ENCODE peak calls at places on chromosomes 7 and 10, in nine cellular contexts. Q, E, B, K, R, X, O, D and I are unnamed samples.

GRCh38 chr7:114889646-114890285 is 32.1 kb upstream of the MDFIC start:
- DNase-seq in Q (no peak), E (no peak), B (no peak), K (peak; percentile 94), R (peak; percentile 99), X (peak; percentile 99), O (no peak), D (no peak), I (no peak)

GRCh38 chr7:2758673-2759603 is 70.9 kb downstream of the AMZ1 start:
- DNase-seq in Q (no peak), E (no peak), B (no peak), K (no peak), R (no peak), X (no peak), O (no peak), D (no peak), I (no peak)

GRCh38 chr7:138727336-138728099 is 26.4 kb upstream of the SVOPL start:
- DNase-seq in Q (no peak), E (no peak), B (no peak), K (no peak), R (no peak), X (no peak), O (peak; percentile 23), D (no peak), I (no peak)

GRCh38 chr10:103759100-103759781 is 96.1 kb downstream of the SH3PXD2A start:
- DNase-seq in Q (no peak), E (peak; percentile 84), B (peak; percentile 85), K (peak; percentile 68), R (peak; percentile 87), X (no peak), O (no peak), D (peak; percentile 43), I (no peak)

GRCh38 chr10:124946945-124947344 is 5.0 kb downstream of the ZRANB1 start:
- DNase-seq in Q (no peak), E (no peak), B (no peak), K (no peak), R (peak; percentile 7), X (no peak), O (no peak), D (no peak), I (no peak)

GRCh38 chr10:73537288-73537687 is 41.5 kb upstream of the PPP3CB start:
- DNase-seq in Q (no peak), E (no peak), B (no peak), K (no peak), R (peak; percentile 15), X (no peak), O (no peak), D (no peak), I (no peak)

GRCh38 chr10:93656155-93656554 is 43.8 kb downstream of the PDE6C start:
- DNase-seq in Q (no peak), E (no peak), B (no peak), K (no peak), R (no peak), X (peak; percentile 6), O (no peak), D (no peak), I (no peak)

GRCh38 chr7:130938661-130939060 is 204.7 kb upstream of the KLF14 start:
- DNase-seq in Q (no peak), E (no peak), B (no peak), K (no peak), R (peak; percentile 61), X (no peak), O (no peak), D (no peak), I (no peak)

GRCh38 chr10:114343623-114344306 is 60.5 kb downstream of the AFAP1L2 start:
- DNase-seq in Q (no peak), E (no peak), B (no peak), K (no peak), R (peak; percentile 36), X (no peak), O (no peak), D (no peak), I (no peak)

GRCh38 chr7:150954201-150954985 is 23.7 kb downstream of the KCNH2 start:
- DNase-seq in Q (no peak), E (no peak), B (no peak), K (no peak), R (no peak), X (no peak), O (no peak), D (no peak), I (no peak)

GRCh38 chr7:150956395-150957118 is 21.6 kb downstream of the KCNH2 start:
- DNase-seq in Q (no peak), E (no peak), B (no peak), K (no peak), R (no peak), X (no peak), O (no peak), D (no peak), I (no peak)

GRCh38 chr7:150953061-150953997 is 24.8 kb downstream of the KCNH2 start:
- DNase-seq in Q (no peak), E (no peak), B (no peak), K (no peak), R (no peak), X (no peak), O (no peak), D (no peak), I (no peak)

GRCh38 chr7:150955519-150956394 is 22.4 kb downstream of the KCNH2 start:
- DNase-seq in Q (peak; percentile 81), E (peak; percentile 58), B (peak; percentile 51), K (no peak), R (peak; percentile 56), X (no peak), O (no peak), D (no peak), I (no peak)

DNA sequence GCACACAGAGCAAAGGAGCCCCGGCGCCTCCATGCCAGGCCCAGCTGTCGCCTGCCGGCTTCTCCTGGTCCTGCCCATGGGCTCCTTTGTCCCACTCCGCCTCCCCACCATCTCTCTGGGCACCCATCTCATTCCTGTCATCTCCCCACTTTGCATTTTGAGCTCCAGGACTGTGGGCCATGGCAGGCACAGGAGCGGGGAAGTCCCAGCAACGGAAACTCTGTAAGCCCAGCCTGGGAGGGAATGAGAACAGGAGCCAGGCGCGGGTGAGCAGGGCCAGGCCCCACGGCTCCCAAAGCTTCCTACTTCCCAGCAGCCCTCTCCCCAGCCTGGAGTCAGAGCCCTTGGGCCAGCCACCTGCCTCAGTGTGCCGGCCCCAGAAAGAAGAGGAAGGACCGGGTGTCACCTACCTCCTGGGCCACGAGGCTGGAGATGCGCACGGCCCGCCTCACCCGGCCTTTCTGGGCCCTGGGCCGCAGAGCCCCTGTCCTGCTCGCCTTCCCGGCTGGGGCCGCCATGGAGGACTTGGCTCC is 23.1 kb downstream of the KCNH2 start:
- DNase-seq in Q (no peak), E (no peak), B (no peak), K (no peak), R (no peak), X (no peak), O (no peak), D (no peak), I (no peak)
- H3K4me3 ChIP-seq in Q (no peak overlapping the region), E (no peak overlapping the region), B (no peak overlapping the region), K (no peak overlapping the region), R (no peak overlapping the region), X (no peak overlapping the region), O (peak overlapping the region; percentile 48), D (no peak overlapping the region), I (no peak overlapping the region)

DNA sequence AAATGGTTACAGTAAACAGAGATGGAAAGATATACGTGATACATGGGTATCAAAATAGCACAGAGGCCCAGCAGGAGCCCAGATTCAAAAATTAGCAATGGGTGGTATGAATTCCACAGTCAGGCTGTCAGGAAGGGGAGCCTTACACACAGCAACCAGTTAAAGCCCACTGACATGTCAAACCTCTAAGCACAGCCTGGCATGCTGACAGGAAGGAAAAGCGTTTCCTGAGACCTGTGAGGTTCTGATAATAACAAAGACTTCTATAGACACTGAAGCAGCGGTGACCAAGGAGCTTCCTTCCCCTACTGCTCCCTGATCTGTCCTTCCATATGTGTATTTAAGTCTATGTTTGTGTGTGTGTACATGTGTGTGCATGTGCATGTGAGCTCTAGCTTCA is 89.9 kb downstream of the PHYHIPL start:
- DNase-seq in Q (no peak), E (no peak), B (no peak), K (no peak), R (no peak), X (no peak), O (no peak), D (no peak), I (no peak)
- TF ChIP-seq CTCF in Q (no peak), E (no peak), B (no peak), K (no peak), R (no peak), X (no peak), O (no peak), D (no peak), I (no peak)

DNA sequence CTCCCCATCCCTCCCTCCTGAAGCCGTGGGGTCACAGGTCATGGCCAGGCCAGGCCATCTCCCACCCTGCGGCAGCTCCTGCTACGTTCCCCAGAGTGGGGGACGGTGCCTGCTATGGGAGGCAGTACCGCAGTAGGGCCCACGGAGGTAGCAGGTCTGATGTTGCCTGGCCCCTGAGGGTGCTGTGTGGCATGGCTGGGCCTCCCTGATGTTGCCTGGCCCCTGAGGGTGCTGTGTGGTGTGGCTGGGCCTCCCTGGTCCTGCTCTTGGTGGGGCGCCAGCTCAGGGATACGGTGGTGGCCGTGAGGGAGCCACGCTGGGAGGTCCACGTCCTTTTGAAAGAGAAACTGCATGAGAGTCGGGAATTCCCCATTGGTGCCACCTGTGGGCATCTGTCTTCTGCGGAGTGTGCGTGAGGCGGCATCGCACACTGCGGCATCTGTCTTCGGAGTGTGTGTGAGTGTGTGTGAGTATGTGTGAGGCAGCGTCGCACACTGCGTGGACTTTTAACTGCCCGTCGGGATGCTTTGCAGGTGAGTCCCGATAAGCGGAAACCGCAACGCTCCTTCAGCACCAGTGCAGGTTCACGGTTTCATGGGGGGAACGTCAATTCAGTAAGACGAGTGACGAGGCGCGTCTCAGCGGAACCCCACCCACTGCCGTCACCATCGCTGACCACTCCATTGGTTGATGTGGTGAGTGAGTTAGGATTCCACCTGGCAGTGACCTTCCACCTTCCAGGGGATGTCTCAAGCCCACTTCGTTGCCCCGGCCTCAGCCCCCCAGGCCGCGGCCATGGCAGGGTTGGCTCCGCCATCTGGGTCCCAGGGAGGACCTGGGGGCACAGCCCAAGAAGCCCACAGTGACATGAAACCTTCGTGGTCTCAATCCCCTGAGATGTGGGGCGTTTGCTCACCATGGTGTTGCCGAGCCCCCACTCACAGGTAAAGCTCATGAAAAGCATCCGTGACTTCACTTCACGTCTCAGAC is 51.2 kb upstream of the CFAP46 start:
- DNase-seq in Q (no peak), E (no peak), B (no peak), K (no peak), R (no peak), X (no peak), O (no peak), D (no peak), I (no peak)
- H3K4me3 ChIP-seq in Q (no peak overlapping the region), E (peak overlapping the region; percentile 53), B (peak overlapping the region; percentile 50), K (no peak overlapping the region), R (peak overlapping the region; percentile 41), X (peak overlapping the region; percentile 47), O (peak overlapping the region; percentile 62), D (no peak overlapping the region), I (no peak overlapping the region)

GRCh38 chr7:21500117-21500516 is 42.7 kb upstream of the DNAH11 start:
- DNase-seq in Q (no peak), E (no peak), B (no peak), K (no peak), R (no peak), X (no peak), O (no peak), D (no peak), I (no peak)

DNA sequence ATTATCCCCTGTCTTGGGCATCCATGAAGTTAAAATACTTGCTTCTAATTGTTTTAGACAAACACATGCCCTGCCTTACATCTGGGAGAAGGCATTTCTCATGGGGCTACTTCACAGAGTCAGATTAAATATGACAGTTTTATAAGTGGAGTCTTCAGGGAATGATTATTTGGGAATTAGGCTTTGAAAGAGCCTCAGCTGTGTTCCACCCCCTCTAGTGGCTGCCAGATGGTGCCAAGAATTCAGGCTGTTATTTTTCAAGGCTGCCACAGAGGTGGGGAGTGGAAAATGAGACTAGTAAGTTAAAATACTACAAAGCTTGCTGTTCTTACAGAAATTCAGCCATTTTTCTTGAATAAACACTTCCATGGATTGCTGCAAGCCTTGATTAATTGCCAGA is 45.8 kb upstream of the DNAH11 start:
- DNase-seq in Q (no peak), E (no peak), B (no peak), K (no peak), R (no peak), X (no peak), O (no peak), D (peak; percentile 7), I (no peak)
- TF ChIP-seq CTCF in Q (peak; percentile 30), E (no peak), B (no peak), K (peak; percentile 34), R (peak; percentile 39), X (peak; percentile 50), O (no peak), D (peak; percentile 70), I (no peak)